ENCODE peak calls at places on chromosomes 2 and 18, in ten cellular contexts. One of them, this sample, is unnamed.
A peak's percentile ranks its signal among the peaks of the same experiment; 100 is the strongest.

GRCh38 chr18:12307871-12308385 is at the start of gene TUBB6:
- DNase-seq in fibroblast of mammary gland: peak; percentile 75
- DNase-seq in chondrocyte: no peak
- DNase-seq in epithelial cell of esophagus: peak; percentile 81
- DNase-seq in progenitor cell of endocrine pancreas: no peak
- DNase-seq in colonic mucosa: peak; percentile 44
- DNase-seq in PC-9: peak; percentile 60
- DNase-seq in choroid plexus epithelial cell: peak; percentile 73
- DNase-seq in H9: peak; percentile 66
- DNase-seq in uterus: peak; percentile 83
- DNase-seq in this sample: no peak

GRCh38 chr2:215749092-215749957 is 264.0 kb downstream of the MREG start:
- DNase-seq in fibroblast of mammary gland: peak; percentile 94
- DNase-seq in chondrocyte: no peak
- DNase-seq in epithelial cell of esophagus: peak; percentile 49
- DNase-seq in progenitor cell of endocrine pancreas: no peak
- DNase-seq in colonic mucosa: no peak
- DNase-seq in PC-9: peak; percentile 44
- DNase-seq in choroid plexus epithelial cell: peak; percentile 73
- DNase-seq in H9: no peak
- DNase-seq in uterus: peak; percentile 74
- DNase-seq in this sample: no peak

GRCh38 chr2:196365132-196365531 is 193.8 kb upstream of the STK17B start:
- DNase-seq in fibroblast of mammary gland: no peak
- DNase-seq in chondrocyte: no peak
- DNase-seq in epithelial cell of esophagus: no peak
- DNase-seq in progenitor cell of endocrine pancreas: no peak
- DNase-seq in colonic mucosa: no peak
- DNase-seq in PC-9: no peak
- DNase-seq in choroid plexus epithelial cell: no peak
- DNase-seq in H9: no peak
- DNase-seq in uterus: no peak
- DNase-seq in this sample: no peak

GRCh38 chr2:201860541-201861154 is 54.3 kb downstream of the CDK15 start:
- DNase-seq in fibroblast of mammary gland: peak; percentile 86
- DNase-seq in chondrocyte: no peak
- DNase-seq in epithelial cell of esophagus: peak; percentile 73
- DNase-seq in progenitor cell of endocrine pancreas: no peak
- DNase-seq in colonic mucosa: peak; percentile 46
- DNase-seq in PC-9: peak; percentile 54
- DNase-seq in choroid plexus epithelial cell: peak; percentile 93
- DNase-seq in H9: peak; percentile 75
- DNase-seq in uterus: peak; percentile 32
- DNase-seq in this sample: peak; percentile 87

GRCh38 chr18:79382681-79383387 is 12.9 kb upstream of the NFATC1 start:
- DNase-seq in fibroblast of mammary gland: no peak
- DNase-seq in chondrocyte: peak; percentile 95
- DNase-seq in epithelial cell of esophagus: peak; percentile 11
- DNase-seq in progenitor cell of endocrine pancreas: no peak
- DNase-seq in colonic mucosa: no peak
- DNase-seq in PC-9: no peak
- DNase-seq in choroid plexus epithelial cell: no peak
- DNase-seq in H9: peak; percentile 22
- DNase-seq in uterus: no peak
- DNase-seq in this sample: no peak

GRCh38 chr2:118221952-118222594 is 133.8 kb downstream of the INSIG2 start:
- DNase-seq in fibroblast of mammary gland: peak; percentile 82
- DNase-seq in chondrocyte: no peak
- DNase-seq in epithelial cell of esophagus: peak; percentile 80
- DNase-seq in progenitor cell of endocrine pancreas: no peak
- DNase-seq in colonic mucosa: peak; percentile 46
- DNase-seq in PC-9: peak; percentile 49
- DNase-seq in choroid plexus epithelial cell: peak; percentile 89
- DNase-seq in H9: peak; percentile 38
- DNase-seq in uterus: no peak
- DNase-seq in this sample: peak; percentile 61

GRCh38 chr2:231452799-231453508 is 11.3 kb downstream of the NCL start:
- DNase-seq in fibroblast of mammary gland: no peak
- DNase-seq in chondrocyte: no peak
- DNase-seq in epithelial cell of esophagus: peak; percentile 21
- DNase-seq in progenitor cell of endocrine pancreas: no peak
- DNase-seq in colonic mucosa: no peak
- DNase-seq in PC-9: no peak
- DNase-seq in choroid plexus epithelial cell: peak; percentile 23
- DNase-seq in H9: peak; percentile 65
- DNase-seq in uterus: no peak
- DNase-seq in this sample: no peak

GRCh38 chr18:9392726-9393125 is 58.2 kb downstream of the TWSG1 start:
- DNase-seq in fibroblast of mammary gland: peak; percentile 12
- DNase-seq in chondrocyte: no peak
- DNase-seq in epithelial cell of esophagus: peak; percentile 49
- DNase-seq in progenitor cell of endocrine pancreas: no peak
- DNase-seq in colonic mucosa: no peak
- DNase-seq in PC-9: no peak
- DNase-seq in choroid plexus epithelial cell: peak; percentile 51
- DNase-seq in H9: no peak
- DNase-seq in uterus: no peak
- DNase-seq in this sample: no peak

GRCh38 chr18:35267161-35267651 is 22.8 kb downstream of the ZSCAN30 start:
- DNase-seq in fibroblast of mammary gland: peak; percentile 34
- DNase-seq in chondrocyte: no peak
- DNase-seq in epithelial cell of esophagus: peak; percentile 32
- DNase-seq in progenitor cell of endocrine pancreas: no peak
- DNase-seq in colonic mucosa: peak; percentile 69
- DNase-seq in PC-9: no peak
- DNase-seq in choroid plexus epithelial cell: peak; percentile 72
- DNase-seq in H9: peak; percentile 31
- DNase-seq in uterus: peak; percentile 85
- DNase-seq in this sample: no peak

GRCh38 chr2:42929985-42930581 is 137.7 kb upstream of the HAAO start:
- DNase-seq in fibroblast of mammary gland: peak; percentile 94
- DNase-seq in chondrocyte: no peak
- DNase-seq in epithelial cell of esophagus: no peak
- DNase-seq in progenitor cell of endocrine pancreas: no peak
- DNase-seq in colonic mucosa: no peak
- DNase-seq in PC-9: no peak
- DNase-seq in choroid plexus epithelial cell: peak; percentile 93
- DNase-seq in H9: no peak
- DNase-seq in uterus: peak; percentile 42
- DNase-seq in this sample: no peak

GRCh38 chr2:42929577-42929984 is 137.2 kb upstream of the HAAO start:
- DNase-seq in fibroblast of mammary gland: no peak
- DNase-seq in chondrocyte: no peak
- DNase-seq in epithelial cell of esophagus: no peak
- DNase-seq in progenitor cell of endocrine pancreas: no peak
- DNase-seq in colonic mucosa: no peak
- DNase-seq in PC-9: no peak
- DNase-seq in choroid plexus epithelial cell: no peak
- DNase-seq in H9: no peak
- DNase-seq in uterus: no peak
- DNase-seq in this sample: no peak

GRCh38 chr2:42931818-42932195 is 139.4 kb upstream of the HAAO start:
- DNase-seq in fibroblast of mammary gland: peak; percentile 38
- DNase-seq in chondrocyte: no peak
- DNase-seq in epithelial cell of esophagus: peak; percentile 44
- DNase-seq in progenitor cell of endocrine pancreas: no peak
- DNase-seq in colonic mucosa: no peak
- DNase-seq in PC-9: no peak
- DNase-seq in choroid plexus epithelial cell: no peak
- DNase-seq in H9: no peak
- DNase-seq in uterus: no peak
- DNase-seq in this sample: no peak

GRCh38 chr2:42932271-42933151 is 140.1 kb upstream of the HAAO start:
- DNase-seq in fibroblast of mammary gland: no peak
- DNase-seq in chondrocyte: no peak
- DNase-seq in epithelial cell of esophagus: no peak
- DNase-seq in progenitor cell of endocrine pancreas: no peak
- DNase-seq in colonic mucosa: no peak
- DNase-seq in PC-9: no peak
- DNase-seq in choroid plexus epithelial cell: no peak
- DNase-seq in H9: no peak
- DNase-seq in uterus: no peak
- DNase-seq in this sample: no peak

DNA sequence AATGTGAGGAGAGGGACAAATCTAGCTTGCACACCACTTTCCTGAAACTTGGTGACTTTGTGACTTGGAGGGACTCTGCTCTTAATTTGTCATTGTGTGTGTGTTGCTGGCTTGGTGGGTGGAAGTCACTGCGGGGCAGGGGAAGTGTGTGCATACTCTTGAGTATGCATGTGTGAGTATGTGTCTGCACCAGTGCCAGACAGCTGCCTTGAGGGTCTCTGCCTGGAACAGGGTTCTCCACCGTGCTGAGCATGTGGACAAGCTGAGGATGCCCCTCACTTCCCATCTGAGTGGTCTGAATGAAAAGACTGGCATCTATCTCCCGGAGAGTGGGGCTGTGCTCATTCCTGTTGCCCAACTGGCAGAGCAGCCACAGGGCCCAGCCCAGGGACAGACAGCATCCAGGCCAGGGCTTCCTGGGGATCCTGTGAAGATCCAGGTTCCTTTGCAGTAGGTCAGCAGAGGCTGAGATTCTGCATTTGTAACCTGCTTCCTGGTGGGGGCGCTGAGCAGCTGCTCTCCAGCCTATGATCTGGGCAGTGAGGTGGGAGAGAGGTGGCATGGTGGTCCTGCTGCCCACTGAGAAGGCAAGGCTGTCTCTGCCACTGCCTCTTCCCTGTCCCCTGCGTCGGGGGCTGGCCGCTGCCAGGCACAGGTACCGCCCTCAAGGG is 138.9 kb upstream of the HAAO start:
- DNase-seq in fibroblast of mammary gland: peak; percentile 25
- DNase-seq in chondrocyte: no peak
- DNase-seq in epithelial cell of esophagus: peak; percentile 18
- DNase-seq in progenitor cell of endocrine pancreas: no peak
- DNase-seq in colonic mucosa: no peak
- DNase-seq in PC-9: no peak
- DNase-seq in choroid plexus epithelial cell: no peak
- DNase-seq in H9: peak; percentile 85
- DNase-seq in uterus: no peak
- DNase-seq in this sample: no peak
- TF ChIP-seq CTCF in fibroblast of mammary gland: peak; percentile 17
- TF ChIP-seq CTCF in chondrocyte: peak; percentile 70
- TF ChIP-seq CTCF in epithelial cell of esophagus: peak; percentile 24
- TF ChIP-seq CTCF in progenitor cell of endocrine pancreas: peak; percentile 53
- TF ChIP-seq CTCF in colonic mucosa: peak; percentile 15
- TF ChIP-seq CTCF in PC-9: no peak
- TF ChIP-seq CTCF in choroid plexus epithelial cell: peak; percentile 54
- TF ChIP-seq CTCF in H9: peak; percentile 77
- TF ChIP-seq CTCF in uterus: no peak
- TF ChIP-seq CTCF in this sample: peak; percentile 55

GRCh38 chr2:58514252-58514651 is 273.1 kb upstream of the FANCL start:
- DNase-seq in fibroblast of mammary gland: no peak
- DNase-seq in chondrocyte: no peak
- DNase-seq in epithelial cell of esophagus: no peak
- DNase-seq in progenitor cell of endocrine pancreas: no peak
- DNase-seq in colonic mucosa: no peak
- DNase-seq in PC-9: no peak
- DNase-seq in choroid plexus epithelial cell: no peak
- DNase-seq in H9: no peak
- DNase-seq in uterus: no peak
- DNase-seq in this sample: no peak

GRCh38 chr2:58512878-58513277 is 271.8 kb upstream of the FANCL start:
- DNase-seq in fibroblast of mammary gland: no peak
- DNase-seq in chondrocyte: no peak
- DNase-seq in epithelial cell of esophagus: no peak
- DNase-seq in progenitor cell of endocrine pancreas: no peak
- DNase-seq in colonic mucosa: no peak
- DNase-seq in PC-9: no peak
- DNase-seq in choroid plexus epithelial cell: no peak
- DNase-seq in H9: no peak
- DNase-seq in uterus: no peak
- DNase-seq in this sample: no peak

GRCh38 chr2:58520903-58521302 is 279.8 kb upstream of the FANCL start:
- DNase-seq in fibroblast of mammary gland: no peak
- DNase-seq in chondrocyte: no peak
- DNase-seq in epithelial cell of esophagus: no peak
- DNase-seq in progenitor cell of endocrine pancreas: no peak
- DNase-seq in colonic mucosa: no peak
- DNase-seq in PC-9: no peak
- DNase-seq in choroid plexus epithelial cell: no peak
- DNase-seq in H9: no peak
- DNase-seq in uterus: no peak
- DNase-seq in this sample: no peak

GRCh38 chr2:58515827-58516574 is 274.9 kb upstream of the FANCL start:
- DNase-seq in fibroblast of mammary gland: peak; percentile 7
- DNase-seq in chondrocyte: no peak
- DNase-seq in epithelial cell of esophagus: peak; percentile 19
- DNase-seq in progenitor cell of endocrine pancreas: no peak
- DNase-seq in colonic mucosa: no peak
- DNase-seq in PC-9: no peak
- DNase-seq in choroid plexus epithelial cell: no peak
- DNase-seq in H9: no peak
- DNase-seq in uterus: no peak
- DNase-seq in this sample: no peak

DNA sequence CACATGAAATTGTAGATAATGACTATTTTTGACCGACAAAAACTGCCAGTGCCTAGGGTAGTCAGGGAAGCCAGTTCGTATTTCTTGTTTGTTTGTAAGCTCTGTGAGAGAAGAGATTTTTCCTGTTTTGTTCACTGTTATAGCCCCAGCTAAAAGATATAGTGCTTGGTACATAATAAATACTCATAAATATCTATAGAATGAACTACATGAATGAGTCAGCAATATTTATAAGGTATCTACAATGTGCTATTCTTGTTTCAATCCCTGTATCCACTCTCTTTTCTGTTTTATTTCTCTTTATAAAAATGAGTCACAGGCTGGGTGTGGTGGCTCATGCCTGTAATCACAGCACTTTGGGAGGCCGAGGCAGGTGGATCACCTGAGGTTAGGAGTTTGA is 275.6 kb upstream of the FANCL start:
- DNase-seq in fibroblast of mammary gland: no peak
- DNase-seq in chondrocyte: no peak
- DNase-seq in epithelial cell of esophagus: no peak
- DNase-seq in progenitor cell of endocrine pancreas: no peak
- DNase-seq in colonic mucosa: no peak
- DNase-seq in PC-9: no peak
- DNase-seq in choroid plexus epithelial cell: no peak
- DNase-seq in H9: no peak
- DNase-seq in uterus: no peak
- DNase-seq in this sample: no peak
- TF ChIP-seq CTCF in fibroblast of mammary gland: no peak
- TF ChIP-seq CTCF in chondrocyte: no peak
- TF ChIP-seq CTCF in epithelial cell of esophagus: no peak
- TF ChIP-seq CTCF in progenitor cell of endocrine pancreas: no peak
- TF ChIP-seq CTCF in colonic mucosa: no peak
- TF ChIP-seq CTCF in PC-9: no peak
- TF ChIP-seq CTCF in choroid plexus epithelial cell: no peak
- TF ChIP-seq CTCF in H9: no peak
- TF ChIP-seq CTCF in uterus: no peak
- TF ChIP-seq CTCF in this sample: no peak

GRCh38 chr2:167264380-167264779 is 376.1 kb downstream of the XIRP2 start:
- DNase-seq in fibroblast of mammary gland: peak; percentile 13
- DNase-seq in chondrocyte: no peak
- DNase-seq in epithelial cell of esophagus: peak; percentile 42
- DNase-seq in progenitor cell of endocrine pancreas: no peak
- DNase-seq in colonic mucosa: peak; percentile 23
- DNase-seq in PC-9: peak; percentile 1
- DNase-seq in choroid plexus epithelial cell: peak; percentile 47
- DNase-seq in H9: peak; percentile 54
- DNase-seq in uterus: no peak
- DNase-seq in this sample: no peak
- TF ChIP-seq CTCF in fibroblast of mammary gland: peak; percentile 41
- TF ChIP-seq CTCF in chondrocyte: peak; percentile 78
- TF ChIP-seq CTCF in epithelial cell of esophagus: peak; percentile 51
- TF ChIP-seq CTCF in progenitor cell of endocrine pancreas: peak; percentile 34
- TF ChIP-seq CTCF in colonic mucosa: peak; percentile 42
- TF ChIP-seq CTCF in PC-9: peak; percentile 22
- TF ChIP-seq CTCF in choroid plexus epithelial cell: peak; percentile 64
- TF ChIP-seq CTCF in H9: peak; percentile 69
- TF ChIP-seq CTCF in uterus: no peak
- TF ChIP-seq CTCF in this sample: peak; percentile 28

GRCh38 chr2:227932403-227932802 is 61.0 kb downstream of the DAW1 start:
- DNase-seq in fibroblast of mammary gland: no peak
- DNase-seq in chondrocyte: no peak
- DNase-seq in epithelial cell of esophagus: no peak
- DNase-seq in progenitor cell of endocrine pancreas: no peak
- DNase-seq in colonic mucosa: no peak
- DNase-seq in PC-9: no peak
- DNase-seq in choroid plexus epithelial cell: no peak
- DNase-seq in H9: no peak
- DNase-seq in uterus: no peak
- DNase-seq in this sample: no peak
- TF ChIP-seq CTCF in fibroblast of mammary gland: no peak
- TF ChIP-seq CTCF in chondrocyte: no peak
- TF ChIP-seq CTCF in epithelial cell of esophagus: no peak
- TF ChIP-seq CTCF in progenitor cell of endocrine pancreas: peak; percentile 24
- TF ChIP-seq CTCF in colonic mucosa: no peak
- TF ChIP-seq CTCF in PC-9: no peak
- TF ChIP-seq CTCF in choroid plexus epithelial cell: no peak
- TF ChIP-seq CTCF in H9: no peak
- TF ChIP-seq CTCF in uterus: no peak
- TF ChIP-seq CTCF in this sample: no peak

This sample was measured in HFF-Myc.